ENCODE peak calls at places on chromosomes 11 and 22, in five cellular contexts. X is right lobe of liver, R is psoas muscle, J is transverse colon, P is AG04450. U is an unnamed sample. For H3K9me3, the result is how much of the 10 kb centered on the place peaks cover.

GRCh38 chr11:21659961-21660360 is 532.9 kb upstream of the ANO5 start:
- DNase-seq in X (no peak), R (no peak), J (no peak), P (no peak), U (no peak)

GRCh38 chr11:12540913-12541587 is 133.2 kb upstream of the TEAD1 start:
- DNase-seq in X (no peak), R (peak), J (no peak), P (peak), U (no peak)

GRCh38 chr11:46693597-46694012 is 6.8 kb downstream of the ARHGAP1 start:
- DNase-seq in X (no peak), R (no peak), J (no peak), P (no peak), U (no peak)

GRCh38 chr11:43408277-43408676 is 49.6 kb downstream of the TTC17 start:
- DNase-seq in X (no peak), R (no peak), J (no peak), P (no peak), U (no peak)

GRCh38 chr11:102846292-102846691 is 2.9 kb upstream of the MMP3 start:
- DNase-seq in X (no peak), R (no peak), J (no peak), P (no peak), U (no peak)

GRCh38 chr22:38570841-38571364 is 920 bp upstream of the DMC1 start:
- DNase-seq in X (no peak), R (peak), J (peak), P (no peak), U (no peak)

GRCh38 chr11:77038029-77038824 is 4.0 kb downstream of the B3GNT6 start:
- DNase-seq in X (no peak), R (no peak), J (no peak), P (no peak), U (no peak)

GRCh38 chr11:44110231-44110679 is 14.8 kb downstream of the EXT2 start:
- DNase-seq in X (peak), R (peak), J (peak), P (no peak), U (peak)

GRCh38 chr11:118842369-118842768 is 41.3 kb upstream of the CXCR5 start:
- DNase-seq in X (no peak), R (no peak), J (no peak), P (no peak), U (no peak)

GRCh38 chr22:29914165-29914564 is 31.2 kb downstream of the MTMR3 start:
- DNase-seq in X (no peak), R (no peak), J (no peak), P (peak), U (no peak)

GRCh38 chr11:111939836-111940604 is 2.9 kb downstream of the DIXDC1 start:
- DNase-seq in X (no peak), R (no peak), J (no peak), P (peak), U (no peak)

GRCh38 chr22:21961886-21962654 is 9.4 kb upstream of the PPM1F start:
- DNase-seq in X (no peak), R (no peak), J (no peak), P (peak), U (no peak)

GRCh38 chr22:49587421-49587820 is 240.3 kb downstream of the BRD1 start:
- DNase-seq in X (no peak), R (no peak), J (peak), P (no peak), U (no peak)
- H3K9me3 ChIP-seq in X (under half), R (under half), J (under half), P (half or more), U (under half)

DNA sequence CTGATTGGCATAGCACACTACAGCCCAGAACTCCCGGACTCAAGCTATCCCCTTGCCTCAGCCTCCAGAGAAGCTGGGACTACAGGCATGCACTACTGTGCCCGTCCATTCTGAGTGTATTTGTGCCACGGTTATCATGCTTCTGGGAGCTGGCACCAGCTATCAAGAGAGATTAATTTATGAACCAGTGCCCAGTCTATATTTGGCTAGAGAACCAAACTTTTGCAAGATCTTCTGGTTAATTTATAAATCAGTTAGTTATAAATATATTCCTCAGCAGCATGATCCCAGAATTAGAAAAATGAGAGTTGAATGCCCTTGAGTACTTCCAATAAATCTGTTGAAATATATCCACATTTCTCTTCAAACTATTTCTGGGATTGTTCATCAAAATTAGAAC is 67.5 kb upstream of the OR5AN1 start:
- DNase-seq in X (peak), R (no peak), J (no peak), P (no peak), U (no peak)
- H3K9me3 ChIP-seq in X (under half), R (under half), J (under half), P (under half), U (under half)

DNA sequence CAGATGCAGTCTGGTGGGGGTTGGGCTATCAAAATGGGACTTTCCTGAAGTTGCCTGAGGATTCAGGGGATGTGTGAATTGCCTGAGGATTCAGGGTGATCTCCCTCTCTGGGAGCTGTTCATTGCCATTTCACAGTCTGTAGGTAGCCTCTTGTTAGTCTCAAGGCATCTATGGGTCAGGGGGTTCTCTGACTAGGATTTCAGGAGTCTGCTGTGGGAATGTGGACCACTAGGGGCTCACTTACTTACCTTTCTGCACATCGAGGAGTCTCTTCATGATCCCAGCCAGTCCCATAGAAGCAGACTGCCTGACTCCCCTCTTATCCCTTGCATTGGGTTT is 54.0 kb downstream of the KCNQ1OT1 start:
- DNase-seq in X (no peak), R (no peak), J (no peak), P (no peak), U (no peak)
- H3K9me3 ChIP-seq in X (under half), R (half or more), J (half or more), P (under half), U (under half)

GRCh38 chr11:127971448-127971847 is 615.9 kb downstream of the ETS1 start:
- DNase-seq in X (peak), R (no peak), J (no peak), P (no peak), U (no peak)
- H3K9me3 ChIP-seq in X (under half), R (under half), J (under half), P (under half), U (under half)

GRCh38 chr22:48644997-48645396 is 1182.7 kb downstream of the BRD1 start:
- DNase-seq in X (no peak), R (no peak), J (no peak), P (no peak), U (no peak)
- H3K9me3 ChIP-seq in X (under half), R (under half), J (under half), P (half or more), U (under half)

GRCh38 chr11:78371221-78371899 is 46.3 kb downstream of the GAB2 start:
- DNase-seq in X (no peak), R (no peak), J (no peak), P (no peak), U (no peak)
- H3K9me3 ChIP-seq in X (under half), R (under half), J (under half), P (under half), U (under half)

U was measured in lung.